ENCODE peak calls at places on chromosome 22, in ten cellular contexts. G, Z, B, M, F, Y, U, A, D and C are unnamed samples.

GRCh38 chr22:22375586-22376351 is 131.2 kb downstream of the VPREB1 start:
- DNase-seq in M (no peak), U (no peak), Z (no peak), D (no peak), A (no peak), G (no peak), B (peak), F (no peak), Y (no peak), C (no peak)

GRCh38 chr22:19855504-19856409 is 1.1 kb upstream of the GNB1L start:
- DNase-seq in M (peak), G (peak), D (peak), B (peak), Y (peak), Z (peak), A (no peak), U (peak), F (no peak), C (peak)

GRCh38 chr22:38316340-38317236 is 645 bp downstream of the CSNK1E start:
- DNase-seq in A (peak), B (peak), D (peak), U (peak), Y (peak), M (peak), Z (peak), G (no peak), F (no peak), C (peak)

GRCh38 chr22:37762389-37762836 is 45.3 kb upstream of the GCAT start:
- DNase-seq in M (no peak), G (no peak), D (no peak), Y (no peak), A (no peak), F (no peak), U (no peak), Z (no peak), B (no peak), C (no peak)

GRCh38 chr22:20438066-20438677 is 547 bp upstream of the SCARF2 start:
- DNase-seq in A (no peak), B (no peak), D (no peak), G (no peak), F (no peak), M (no peak), Z (peak), Y (no peak), U (peak), C (no peak)

GRCh38 chr22:33747576-33748180 is 172.6 kb downstream of the LARGE1 start:
- DNase-seq in D (no peak), F (no peak), B (peak), A (no peak), U (no peak), Y (peak), Z (no peak), M (no peak), G (no peak), C (peak)

GRCh38 chr22:27274770-27275449 is 526.6 kb downstream of the MN1 start:
- DNase-seq in Z (peak), Y (no peak), M (no peak), G (no peak), B (no peak), A (no peak), U (no peak), F (no peak), D (no peak), C (no peak)

GRCh38 chr22:29626497-29627195 is 23.2 kb downstream of the NF2 start:
- DNase-seq in F (peak), M (no peak), Y (peak), U (no peak), D (no peak), G (no peak), B (no peak), A (no peak), Z (peak), C (no peak)

GRCh38 chr22:33897621-33897910 is 22.7 kb downstream of the LARGE1 start:
- DNase-seq in A (no peak), B (no peak), F (no peak), D (no peak), M (no peak), Z (no peak), U (no peak), Y (no peak), G (no peak), C (no peak)

GRCh38 chr22:42343551-42344081 is 73.2 kb upstream of the TCF20 start:
- DNase-seq in U (no peak), D (peak), Y (no peak), A (peak), G (peak), B (peak), Z (no peak), M (no peak), F (no peak), C (peak)

GRCh38 chr22:45743687-45744086 is 72.1 kb downstream of the ATXN10 start:
- DNase-seq in G (no peak), M (no peak), Y (peak), A (no peak), B (no peak), U (no peak), F (no peak), Z (no peak), D (no peak), C (peak)

GRCh38 chr22:45602824-45603301 is 68.8 kb upstream of the ATXN10 start:
- DNase-seq in Z (peak), A (no peak), G (peak), Y (no peak), D (no peak), U (no peak), M (no peak), F (peak), B (peak), C (no peak)

GRCh38 chr22:30423296-30423958 is 2.1 kb upstream of the MTFP1 start:
- DNase-seq in G (no peak), Z (no peak), D (peak), Y (peak), U (no peak), A (no peak), F (no peak), B (peak), M (no peak), C (no peak)

GRCh38 chr22:43002198-43002577 is 12.8 kb downstream of the PACSIN2 start:
- DNase-seq in M (no peak), U (no peak), F (no peak), G (no peak), Z (peak), A (no peak), Y (no peak), B (no peak), D (no peak), C (no peak)

GRCh38 chr22:35301370-35301874 is 1.7 kb downstream of the TOM1 start:
- DNase-seq in Z (peak), B (no peak), M (peak), F (peak), A (no peak), U (no peak), Y (peak), D (no peak), G (peak), C (peak)

GRCh38 chr22:16810188-16810802 is 14.9 kb downstream of the XKR3 start:
- DNase-seq in B (no peak), D (no peak), U (no peak), M (no peak), G (no peak), A (no peak), Y (no peak), Z (no peak), F (peak), C (no peak)

GRCh38 chr22:45785458-45785857 is 113.8 kb downstream of the ATXN10 start:
- DNase-seq in B (peak), D (no peak), G (no peak), U (no peak), F (no peak), Y (peak), M (no peak), Z (peak), A (no peak), C (no peak)

GRCh38 chr22:36395922-36396321 is 8.2 kb upstream of the MYH9 start:
- DNase-seq in Z (peak), Y (no peak), F (no peak), D (no peak), U (no peak), M (no peak), G (peak), B (no peak), A (no peak), C (no peak)

GRCh38 chr22:24187731-24188644 is 6.7 kb downstream of the SUSD2 start:
- DNase-seq in U (peak), Z (no peak), B (no peak), G (no peak), A (no peak), M (no peak), D (no peak), F (no peak), Y (no peak), C (no peak)